ENCODE peak calls at places on chromosomes 11 and 22, in seven cellular contexts. I is retina; O is posterior cingulate gyrus; E is HEK293T; Z is stimulated activated effector memory CD8-positive, alpha-beta T cell treated with anti-CD3 and anti-CD28 coated beads, Interleukin-12 subunit alpha, Interleukin-12 subunit beta, amount 100 ng/mL, for 72 hours; H is mucosa of gallbladder; T is IMR-90. R is an unnamed sample.

GRCh38 chr22:45777046-45777851 is 105.6 kb downstream of the ATXN10 start:
- DNase-seq in I (no peak), O (no peak), E (no peak), Z (no peak), H (no peak), T (peak; percentile 63), R (no peak)

GRCh38 chr22:35154937-35155387 is 89.0 kb downstream of the ISX start:
- DNase-seq in I (peak; percentile 71), O (peak; percentile 86), E (peak; percentile 78), Z (no peak), H (peak; percentile 53), T (peak; percentile 35), R (peak; percentile 19)

GRCh38 chr11:94897330-94897768 is 76.0 kb downstream of the CWC15 start:
- DNase-seq in I (peak; percentile 59), O (no peak), E (peak; percentile 53), Z (no peak), H (peak; percentile 43), T (peak; percentile 45), R (peak; percentile 30)

GRCh38 chr11:120273432-120273831 is 33.5 kb downstream of the POU2F3 start:
- DNase-seq in I (no peak), O (no peak), E (no peak), Z (no peak), H (no peak), T (peak; percentile 38), R (no peak)

GRCh38 chr11:3016861-3017260 is 24.7 kb upstream of the NAP1L4 start:
- DNase-seq in I (no peak), O (no peak), E (no peak), Z (no peak), H (no peak), T (no peak), R (no peak)

GRCh38 chr11:43708776-43709175 is 28.2 kb downstream of the HSD17B12 start:
- DNase-seq in I (no peak), O (no peak), E (no peak), Z (no peak), H (no peak), T (no peak), R (no peak)

GRCh38 chr11:81192516-81192915 is 1541.1 kb downstream of the FAM181B start:
- DNase-seq in I (no peak), O (no peak), E (no peak), Z (no peak), H (no peak), T (no peak), R (no peak)

GRCh38 chr11:502288-503178 is 4.5 kb downstream of the RNH1 start:
- DNase-seq in I (no peak), O (peak; percentile 59), E (no peak), Z (no peak), H (no peak), T (no peak), R (no peak)

GRCh38 chr11:103079833-103080232 is 12.1 kb downstream of the DCUN1D5 start:
- DNase-seq in I (no peak), O (no peak), E (no peak), Z (no peak), H (no peak), T (peak; percentile 58), R (no peak)

GRCh38 chr22:29914165-29914564 is 31.2 kb downstream of the MTMR3 start:
- DNase-seq in I (no peak), O (no peak), E (no peak), Z (no peak), H (no peak), T (peak; percentile 83), R (no peak)

GRCh38 chr11:38766796-38767195 is 2168.8 kb upstream of the RAG2 start:
- DNase-seq in I (no peak), O (no peak), E (no peak), Z (no peak), H (no peak), T (no peak), R (no peak)

GRCh38 chr22:49935561-49935960 is 17.1 kb downstream of the CRELD2 start:
- DNase-seq in I (no peak), O (no peak), E (no peak), Z (no peak), H (no peak), T (no peak), R (no peak)

GRCh38 chr22:24432059-24432853 is 4.9 kb downstream of the ADORA2A start:
- DNase-seq in I (no peak), O (peak; percentile 75), E (no peak), Z (no peak), H (peak; percentile 72), T (peak; percentile 16), R (no peak)

GRCh38 chr22:17113600-17113999 is 7.6 kb downstream of the TMEM121B start:
- DNase-seq in I (no peak), O (no peak), E (no peak), Z (no peak), H (no peak), T (no peak), R (no peak)

GRCh38 chr22:48075604-48076400 is 1313.4 kb downstream of the TBC1D22A start:
- DNase-seq in I (no peak), O (no peak), E (no peak), Z (no peak), H (no peak), T (no peak), R (no peak)

GRCh38 chr11:14148653-14149273 is 186.2 kb downstream of the SPON1 start:
- DNase-seq in I (no peak), O (no peak), E (peak; percentile 28), Z (no peak), H (no peak), T (peak; percentile 44), R (no peak)

GRCh38 chr11:33869511-33870422 is 22.1 kb downstream of the LMO2 start:
- DNase-seq in I (peak; percentile 75), O (peak; percentile 75), E (peak; percentile 53), Z (no peak), H (peak; percentile 47), T (peak; percentile 2), R (peak; percentile 41)

GRCh38 chr11:8167796-8168195 is 1.0 kb downstream of the RIC3 start:
- DNase-seq in I (no peak), O (no peak), E (no peak), Z (no peak), H (no peak), T (peak; percentile 11), R (no peak)

GRCh38 chr22:42805998-42806481 is 51.0 kb downstream of the ARFGAP3 start:
- DNase-seq in I (no peak), O (no peak), E (no peak), Z (no peak), H (no peak), T (no peak), R (no peak)

GRCh38 chr22:33919591-33920501 is at the start of gene LARGE1:
- DNase-seq in I (peak; percentile 75), O (peak; percentile 75), E (peak; percentile 39), Z (no peak), H (no peak), T (peak; percentile 20), R (peak; percentile 51)

GRCh38 chr11:4134844-4135243 is 40.2 kb downstream of the RRM1 start:
- DNase-seq in I (no peak), O (no peak), E (no peak), Z (no peak), H (no peak), T (peak; percentile 64), R (no peak)

GRCh38 chr11:79244175-79244804 is 196.5 kb downstream of the TENM4 start:
- DNase-seq in I (no peak), O (no peak), E (no peak), Z (no peak), H (no peak), T (peak; percentile 97), R (no peak)

GRCh38 chr11:110199184-110199981 is 97.0 kb downstream of the RDX start:
- DNase-seq in I (no peak), O (no peak), E (no peak), Z (no peak), H (no peak), T (peak; percentile 51), R (no peak)

GRCh38 chr22:46815896-46816721 is 53.7 kb downstream of the TBC1D22A start:
- DNase-seq in I (no peak), O (peak; percentile 80), E (no peak), Z (no peak), H (no peak), T (peak; percentile 66), R (no peak)

GRCh38 chr22:37546436-37547248 is 13.6 kb upstream of the CDC42EP1 start:
- DNase-seq in I (peak; percentile 15), O (peak; percentile 86), E (no peak), Z (no peak), H (peak; percentile 45), T (peak; percentile 68), R (no peak)

GRCh38 chr11:113159967-113160621 is 154.3 kb upstream of the TTC12 start:
- DNase-seq in I (peak; percentile 72), O (no peak), E (no peak), Z (no peak), H (no peak), T (no peak), R (no peak)

GRCh38 chr22:50461536-50461935 is 13.3 kb downstream of the SBF1 start:
- DNase-seq in I (no peak), O (no peak), E (no peak), Z (no peak), H (no peak), T (no peak), R (no peak)

GRCh38 chr22:31093090-31093850 is 12.2 kb downstream of the SMTN start:
- DNase-seq in I (no peak), O (peak; percentile 86), E (no peak), Z (no peak), H (no peak), T (no peak), R (no peak)

GRCh38 chr22:22884010-22884887 is 3.4 kb upstream of the IGLL5 start:
- DNase-seq in I (peak; percentile 70), O (no peak), E (peak; percentile 87), Z (peak; percentile 54), H (peak; percentile 80), T (peak; percentile 45), R (peak; percentile 63)

GRCh38 chr11:17638311-17638710 is 81.1 kb upstream of the MYOD1 start:
- DNase-seq in I (no peak), O (no peak), E (no peak), Z (no peak), H (no peak), T (no peak), R (no peak)

GRCh38 chr22:22404598-22405284 is 103.8 kb downstream of the ZNF280B start:
- DNase-seq in I (no peak), O (no peak), E (no peak), Z (no peak), H (no peak), T (no peak), R (peak; percentile 54)

GRCh38 chr11:8533332-8533731 is 60.7 kb downstream of the STK33 start:
- DNase-seq in I (no peak), O (no peak), E (no peak), Z (no peak), H (no peak), T (no peak), R (peak; percentile 17)

GRCh38 chr11:95845168-95845567 is 54.9 kb downstream of the CEP57 start:
- DNase-seq in I (no peak), O (no peak), E (no peak), Z (no peak), H (no peak), T (no peak), R (no peak)

GRCh38 chr11:121429556-121429955 is 22.6 kb upstream of the SORL1 start:
- DNase-seq in I (no peak), O (no peak), E (no peak), Z (no peak), H (no peak), T (no peak), R (no peak)

R was measured in memory B cell.